ENCODE peak calls at places on chromosomes 2 and 18, in four cellular contexts. H is HCT116, Q is K562, F is HepG2. U is an unnamed sample.

GRCh38 chr2:157838442-157839161 is 37.5 kb downstream of the ACVR1 start:
- DNase-seq in H (peak), F (peak), Q (peak), U (peak)

GRCh38 chr2:67559156-67559555 is 162.0 kb downstream of the ETAA1 start:
- DNase-seq in F (no peak), Q (no peak), H (no peak), U (no peak)

GRCh38 chr18:33532978-33533377 is 45.0 kb upstream of the ASXL3 start:
- DNase-seq in Q (no peak), F (no peak), H (no peak), U (no peak)

GRCh38 chr2:235088608-235089020 is 136.8 kb downstream of the SH3BP4 start:
- DNase-seq in H (no peak), Q (no peak), F (peak), U (no peak)

GRCh38 chr2:62292190-62292589 is 96.3 kb downstream of the B3GNT2 start:
- DNase-seq in F (peak), H (no peak), Q (no peak), U (no peak)

GRCh38 chr2:180776924-180777323 is 203.5 kb upstream of the UBE2E3 start:
- DNase-seq in Q (no peak), F (no peak), H (no peak), U (no peak)

GRCh38 chr2:106561356-106561755 is 74.2 kb downstream of the CD8B2 start:
- DNase-seq in Q (no peak), F (no peak), H (no peak), U (no peak)

GRCh38 chr2:237581751-237582746 is 8.5 kb downstream of the RAB17 start:
- DNase-seq in F (peak), Q (no peak), H (no peak), U (peak)

GRCh38 chr2:156589381-156590079 is 153.4 kb downstream of the GPD2 start:
- DNase-seq in Q (no peak), H (peak), F (peak), U (peak)

GRCh38 chr2:6181525-6182270 is 489.5 kb downstream of the SOX11 start:
- DNase-seq in H (no peak), F (no peak), Q (no peak), U (no peak)

GRCh38 chr2:204545861-204546773 is 842 bp downstream of the PARD3B start:
- DNase-seq in Q (no peak), H (no peak), F (no peak), U (no peak)

GRCh38 chr2:105611328-105611627 is 133.4 kb upstream of the NCK2 start:
- DNase-seq in Q (no peak), F (peak), H (no peak), U (no peak)

GRCh38 chr18:709771-710170 is 2.7 kb downstream of the ENOSF1 start:
- DNase-seq in F (no peak), H (no peak), Q (no peak), U (no peak)

GRCh38 chr18:58004317-58004716 is 39.7 kb upstream of the NEDD4L start:
- DNase-seq in Q (no peak), H (peak), F (peak), U (no peak)

GRCh38 chr2:16326736-16327300 is 338.8 kb downstream of the CYRIA start:
- DNase-seq in F (no peak), H (no peak), Q (no peak), U (no peak)

GRCh38 chr2:1707771-1708351 is 36.5 kb downstream of the PXDN start:
- DNase-seq in H (no peak), F (no peak), Q (no peak), U (peak)

GRCh38 chr2:238497610-238498005 is 70.9 kb downstream of the ASB1 start:
- DNase-seq in H (no peak), F (no peak), Q (no peak), U (no peak)

GRCh38 chr2:230850358-230850658 is 14.4 kb upstream of the ITM2C start:
- DNase-seq in Q (no peak), H (no peak), F (no peak), U (no peak)

GRCh38 chr18:37649930-37650329 is 84.3 kb upstream of the CELF4 start:
- DNase-seq in F (no peak), H (no peak), Q (no peak), U (no peak)

GRCh38 chr2:91442246-91442905 is 2750.9 kb downstream of the RPIA start:
- DNase-seq in H (no peak), Q (peak), F (no peak), U (peak)

GRCh38 chr2:133414486-133415209 is 153.6 kb downstream of the NCKAP5 start:
- DNase-seq in Q (no peak), F (no peak), H (no peak), U (no peak)

GRCh38 chr2:117087565-117088291 is 726.8 kb upstream of the DDX18 start:
- DNase-seq in H (no peak), F (no peak), Q (no peak), U (no peak)

GRCh38 chr2:218396688-218397501 is 2.8 kb upstream of the CTDSP1 start:
- DNase-seq in Q (no peak), F (peak), H (no peak), U (peak)

GRCh38 chr2:1028846-1029245 is 78.2 kb downstream of the SNTG2 start:
- DNase-seq in Q (no peak), F (no peak), H (no peak), U (peak)

GRCh38 chr2:167292430-167293171 is 404.3 kb downstream of the XIRP2 start:
- DNase-seq in Q (peak), F (peak), H (peak), U (peak)

GRCh38 chr18:36901277-36901701 is 72.4 kb downstream of the KIAA1328 start:
- DNase-seq in Q (no peak), F (no peak), H (no peak), U (no peak)

GRCh38 chr2:189285962-189286648 is 106.5 kb upstream of the COL5A2 start:
- DNase-seq in Q (no peak), F (no peak), H (no peak), U (no peak)

GRCh38 chr2:46559257-46559656 is 79.9 kb downstream of the TMEM247 start:
- DNase-seq in H (no peak), F (no peak), Q (no peak), U (no peak)

GRCh38 chr2:6216234-6216633 is 524.0 kb downstream of the SOX11 start:
- DNase-seq in F (no peak), H (no peak), Q (no peak), U (no peak)

GRCh38 chr2:157182834-157183396 is 74.6 kb upstream of the GALNT5 start:
- DNase-seq in H (no peak), Q (no peak), F (no peak), U (no peak)

GRCh38 chr18:49608892-49609291 is 47.0 kb downstream of the LIPG start:
- DNase-seq in F (no peak), H (no peak), Q (no peak), U (no peak)

GRCh38 chr2:45024600-45025291 is 15.5 kb upstream of the SIX2 start:
- DNase-seq in Q (no peak), H (peak), F (no peak), U (no peak)

GRCh38 chr2:55309441-55309840 is 40.4 kb upstream of the MTIF2 start:
- DNase-seq in Q (no peak), H (no peak), F (no peak), U (no peak)

GRCh38 chr2:177598321-177598922 is 205.8 kb downstream of the AGPS start:
- DNase-seq in Q (no peak), H (no peak), F (no peak), U (peak)

GRCh38 chr2:647003-647560 is 30.1 kb downstream of the TMEM18 start:
- DNase-seq in F (no peak), H (no peak), Q (no peak), U (no peak)

GRCh38 chr2:65227471-65228248 is at the start of gene ACTR2:
- DNase-seq in Q (peak), F (peak), H (peak), U (peak)

GRCh38 chr2:65231121-65231520 is 3.5 kb downstream of the ACTR2 start:
- DNase-seq in Q (no peak), H (no peak), F (no peak), U (no peak)

GRCh38 chr2:65228249-65228750 is 669 bp downstream of the ACTR2 start:
- DNase-seq in F (peak), Q (no peak), H (no peak), U (peak)

GRCh38 chr2:65232636-65233035 is 5.0 kb downstream of the ACTR2 start:
- DNase-seq in Q (no peak), H (no peak), F (no peak), U (no peak)

DNA sequence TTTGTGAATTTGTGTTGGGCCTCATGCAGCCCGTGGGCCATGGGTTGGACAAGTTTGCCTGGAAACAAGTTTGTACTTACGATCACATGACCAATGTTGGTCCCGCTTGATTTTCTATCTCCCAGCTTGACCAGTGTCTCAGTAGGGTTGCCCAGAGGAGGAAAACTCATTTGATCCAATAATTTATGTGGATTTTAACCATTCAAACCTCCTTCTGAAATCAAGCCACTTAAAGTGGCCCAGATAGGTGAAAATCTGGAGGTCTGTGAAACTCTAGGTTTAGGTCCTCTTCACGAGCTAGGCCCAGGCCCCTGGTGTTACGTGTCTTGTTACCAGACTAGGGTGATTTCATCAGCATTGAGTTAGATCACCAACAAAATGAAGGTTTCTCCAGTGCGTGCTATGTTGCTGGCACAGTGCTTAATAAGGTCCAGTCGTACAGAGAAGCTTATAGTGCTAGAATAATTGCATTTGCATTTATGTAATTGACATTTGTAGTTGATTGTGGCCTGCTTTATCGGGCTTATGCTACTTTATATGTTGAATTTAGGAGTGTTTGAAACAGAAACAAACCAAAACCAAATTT is 4.4 kb downstream of the ACTR2 start:
- DNase-seq in H (no peak), Q (peak), F (no peak), U (no peak)
- TF ChIP-seq ELF1 in H (no peak), Q (no peak), F (no peak), U (no peak)

GRCh38 chr2:120398961-120399888 is 53.3 kb downstream of the INHBB start:
- DNase-seq in H (peak), F (peak), Q (peak), U (no peak)
- TF ChIP-seq ELF1 in H (no peak), F (peak), Q (no peak), U (no peak)

GRCh38 chr18:9520666-9521065 is 45.4 kb downstream of the RALBP1 start:
- DNase-seq in Q (no peak), F (no peak), H (no peak), U (no peak)
- TF ChIP-seq ELF1 in Q (no peak), F (no peak), H (no peak), U (no peak)

DNA sequence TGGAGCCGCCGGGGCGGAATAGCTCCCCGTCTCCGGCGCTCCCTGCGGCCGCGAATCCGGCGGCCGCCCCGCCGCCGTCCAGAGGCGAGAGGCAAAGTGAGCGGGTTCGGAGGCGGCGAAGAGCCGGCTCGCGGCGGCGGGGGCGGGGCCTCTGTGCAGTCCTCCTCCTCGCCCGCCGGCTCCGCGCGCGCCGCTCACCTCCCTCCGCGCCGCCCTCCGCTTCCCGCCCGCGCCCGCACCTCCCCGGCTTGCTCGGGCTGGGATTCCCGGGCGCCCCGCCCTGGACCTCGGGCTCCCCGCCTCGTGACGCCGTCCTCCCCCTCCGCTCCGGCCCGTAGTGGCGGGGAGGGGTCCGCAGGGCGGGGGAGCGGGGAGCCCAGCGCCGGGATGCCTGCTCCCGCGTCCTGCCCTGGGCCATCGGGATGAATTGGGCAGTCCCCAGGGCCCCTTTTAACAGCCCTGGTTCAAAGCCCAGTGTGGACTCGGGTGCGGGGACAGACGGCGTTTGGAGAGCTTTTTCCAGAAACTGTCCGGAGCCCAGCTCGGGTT is at the start of gene KCNG3:
- DNase-seq in Q (peak), H (no peak), F (peak), U (peak)
- TF ChIP-seq ELF1 in Q (no peak), H (no peak), F (no peak), U (no peak)

GRCh38 chr18:44737623-44738022 is 56.9 kb downstream of the SETBP1 start:
- DNase-seq in F (no peak), H (no peak), Q (no peak), U (no peak)
- TF ChIP-seq ELF1 in F (no peak), H (no peak), Q (no peak), U (no peak)

DNA sequence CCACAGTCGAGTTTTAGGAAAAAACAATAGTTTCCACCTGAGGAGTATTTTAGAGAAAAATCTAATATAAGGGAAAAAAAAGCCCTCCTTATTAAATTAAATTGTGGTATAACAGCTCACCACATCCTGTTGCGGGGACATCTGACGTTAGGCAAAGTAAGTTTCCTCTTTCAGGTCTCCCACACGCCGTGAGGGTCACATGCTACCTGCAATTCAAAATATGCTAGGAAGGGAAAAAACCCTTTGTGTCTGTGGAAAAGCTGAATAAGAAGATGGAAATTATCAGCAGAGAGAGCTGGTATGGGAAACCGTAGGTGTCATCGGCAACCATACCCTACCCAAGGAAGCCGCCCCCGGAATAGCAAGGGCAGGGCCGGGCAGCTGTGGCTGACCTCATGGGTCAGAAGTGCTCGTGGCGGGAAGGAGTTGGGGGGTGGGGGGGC is 128.0 kb downstream of the NFATC1 start:
- DNase-seq in F (no peak), Q (no peak), H (no peak), U (no peak)
- TF ChIP-seq ELF1 in F (no peak), Q (no peak), H (no peak), U (no peak)